ENCODE peak calls at places on chromosomes 13 and 19, in four cellular contexts. One of them, this sample, is unnamed.
A peak's percentile ranks its signal among the peaks of the same experiment; 100 is the strongest.

GRCh38 chr13:20342326-20342725 is 110.2 kb upstream of the GJB6 start:
- DNase-seq in K562: no peak
- DNase-seq in GM12878: no peak
- DNase-seq in HL-60: no peak
- DNase-seq in this sample: no peak

GRCh38 chr19:51702103-51702753 is 9.1 kb downstream of the SPACA6 start:
- DNase-seq in K562: peak; percentile 77
- DNase-seq in HL-60: no peak
- DNase-seq in GM12878: no peak
- DNase-seq in this sample: no peak

GRCh38 chr13:24228852-24229458 is 68.4 kb downstream of the SPATA13 start:
- DNase-seq in HL-60: no peak
- DNase-seq in K562: peak; percentile 12
- DNase-seq in GM12878: no peak
- DNase-seq in this sample: no peak

GRCh38 chr13:51799261-51799660 is 4.7 kb downstream of the DHRS12 start:
- DNase-seq in HL-60: no peak
- DNase-seq in GM12878: no peak
- DNase-seq in K562: no peak
- DNase-seq in this sample: no peak

GRCh38 chr19:46555684-46556083 is 45.4 kb upstream of the CALM3 start:
- DNase-seq in K562: no peak
- DNase-seq in GM12878: no peak
- DNase-seq in HL-60: no peak
- DNase-seq in this sample: no peak

GRCh38 chr13:55815458-55816033 is 1325.2 kb upstream of the PRR20A start:
- DNase-seq in GM12878: no peak
- DNase-seq in HL-60: peak; percentile 47
- DNase-seq in K562: no peak
- DNase-seq in this sample: no peak

GRCh38 chr19:12163841-12164240 is 945 bp downstream of the ZNF136 start:
- DNase-seq in HL-60: no peak
- DNase-seq in K562: no peak
- DNase-seq in GM12878: no peak
- DNase-seq in this sample: no peak

GRCh38 chr19:292951-293350 is 1.7 kb upstream of the PLPP2 start:
- DNase-seq in GM12878: no peak
- DNase-seq in HL-60: no peak
- DNase-seq in K562: no peak
- DNase-seq in this sample: no peak

GRCh38 chr19:46372901-46373572 is 26.1 kb downstream of the PPP5C start:
- DNase-seq in K562: no peak
- DNase-seq in HL-60: no peak
- DNase-seq in GM12878: no peak
- DNase-seq in this sample: no peak

GRCh38 chr13:65932587-65933239 is 1297.4 kb downstream of the PCDH9 start:
- DNase-seq in HL-60: no peak
- DNase-seq in K562: no peak
- DNase-seq in GM12878: no peak
- DNase-seq in this sample: no peak

GRCh38 chr19:4851551-4852290 is 15.7 kb downstream of the PLIN3 start:
- DNase-seq in HL-60: no peak
- DNase-seq in K562: peak; percentile 82
- DNase-seq in GM12878: no peak
- DNase-seq in this sample: peak; percentile 68

GRCh38 chr13:66114127-66114526 is 1116.0 kb downstream of the PCDH9 start:
- DNase-seq in GM12878: no peak
- DNase-seq in HL-60: no peak
- DNase-seq in K562: no peak
- DNase-seq in this sample: no peak

GRCh38 chr19:41720103-41720502 is 11.7 kb downstream of the CEACAM5 start:
- DNase-seq in HL-60: no peak
- DNase-seq in GM12878: no peak
- DNase-seq in K562: no peak
- DNase-seq in this sample: no peak

GRCh38 chr19:22919946-22920345 is 83.0 kb downstream of the ZNF728 start:
- DNase-seq in HL-60: no peak
- DNase-seq in GM12878: no peak
- DNase-seq in K562: no peak
- DNase-seq in this sample: no peak

GRCh38 chr19:42683917-42684513 is 56.3 kb downstream of the PSG3 start:
- DNase-seq in HL-60: peak; percentile 18
- DNase-seq in GM12878: no peak
- DNase-seq in K562: peak; percentile 46
- DNase-seq in this sample: no peak

GRCh38 chr19:32178401-32178800 is 167.0 kb upstream of the ZNF507 start:
- DNase-seq in HL-60: no peak
- DNase-seq in GM12878: no peak
- DNase-seq in K562: no peak
- DNase-seq in this sample: no peak

GRCh38 chr19:55178781-55179569 is 1.1 kb downstream of the SYT5 start:
- DNase-seq in GM12878: peak; percentile 40
- DNase-seq in K562: peak; percentile 83
- DNase-seq in HL-60: peak; percentile 49
- DNase-seq in this sample: peak; percentile 98

GRCh38 chr13:81020010-81020409 is 679.1 kb upstream of the SPRY2 start:
- DNase-seq in HL-60: no peak
- DNase-seq in GM12878: no peak
- DNase-seq in K562: no peak
- DNase-seq in this sample: no peak

GRCh38 chr19:41531438-41532311 is 44.3 kb upstream of the CEACAM21 start:
- DNase-seq in K562: peak; percentile 81
- DNase-seq in GM12878: no peak
- DNase-seq in HL-60: peak; percentile 98
- DNase-seq in this sample: peak; percentile 34

GRCh38 chr13:59360916-59361315 is 802.8 kb downstream of the DIAPH3 start:
- DNase-seq in K562: no peak
- DNase-seq in GM12878: no peak
- DNase-seq in HL-60: no peak
- DNase-seq in this sample: no peak

GRCh38 chr13:20412761-20413355 is 112.8 kb downstream of the CRYL1 start:
- DNase-seq in HL-60: no peak
- DNase-seq in GM12878: no peak
- DNase-seq in K562: no peak
- DNase-seq in this sample: no peak

GRCh38 chr19:10290876-10291553 is 1.3 kb downstream of the ICAM5 start:
- DNase-seq in GM12878: no peak
- DNase-seq in K562: peak; percentile 80
- DNase-seq in HL-60: no peak
- DNase-seq in this sample: no peak

GRCh38 chr19:39223703-39224279 is 19.7 kb upstream of the SYCN start:
- DNase-seq in K562: peak; percentile 66
- DNase-seq in GM12878: no peak
- DNase-seq in HL-60: no peak
- DNase-seq in this sample: no peak

GRCh38 chr19:54606891-54607781 is 13.7 kb downstream of the LILRA1 start:
- DNase-seq in HL-60: no peak
- DNase-seq in K562: no peak
- DNase-seq in GM12878: peak; percentile 66
- DNase-seq in this sample: no peak

GRCh38 chr19:10634430-10634829 is 9.1 kb downstream of the SLC44A2 start:
- DNase-seq in HL-60: no peak
- DNase-seq in GM12878: no peak
- DNase-seq in K562: no peak
- DNase-seq in this sample: no peak

GRCh38 chr13:42981317-42981716 is 10.7 kb downstream of the EPSTI1 start:
- DNase-seq in HL-60: no peak
- DNase-seq in GM12878: no peak
- DNase-seq in K562: no peak
- DNase-seq in this sample: no peak

GRCh38 chr19:518292-519231 is 11.3 kb downstream of the TPGS1 start:
- DNase-seq in GM12878: no peak
- DNase-seq in K562: peak; percentile 75
- DNase-seq in HL-60: no peak
- DNase-seq in this sample: no peak

GRCh38 chr19:38850976-38851621 is 1.3 kb upstream of the HNRNPL start:
- DNase-seq in HL-60: no peak
- DNase-seq in K562: no peak
- DNase-seq in GM12878: no peak
- DNase-seq in this sample: no peak

GRCh38 chr19:7772752-7773291 is 9.8 kb downstream of the CLEC4M start:
- DNase-seq in GM12878: peak; percentile 68
- DNase-seq in K562: no peak
- DNase-seq in HL-60: peak; percentile 93
- DNase-seq in this sample: no peak
- TF ChIP-seq SPI1 in GM12878: no peak
- TF ChIP-seq SPI1 in K562: no peak
- TF ChIP-seq SPI1 in HL-60: no peak
- TF ChIP-seq SPI1 in this sample: no peak

GRCh38 chr13:101511766-101512165 is 59.3 kb downstream of the ITGBL1 start:
- DNase-seq in K562: no peak
- DNase-seq in HL-60: no peak
- DNase-seq in GM12878: no peak
- DNase-seq in this sample: no peak
- TF ChIP-seq SPI1 in K562: no peak
- TF ChIP-seq SPI1 in HL-60: no peak
- TF ChIP-seq SPI1 in GM12878: no peak
- TF ChIP-seq SPI1 in this sample: no peak

DNA sequence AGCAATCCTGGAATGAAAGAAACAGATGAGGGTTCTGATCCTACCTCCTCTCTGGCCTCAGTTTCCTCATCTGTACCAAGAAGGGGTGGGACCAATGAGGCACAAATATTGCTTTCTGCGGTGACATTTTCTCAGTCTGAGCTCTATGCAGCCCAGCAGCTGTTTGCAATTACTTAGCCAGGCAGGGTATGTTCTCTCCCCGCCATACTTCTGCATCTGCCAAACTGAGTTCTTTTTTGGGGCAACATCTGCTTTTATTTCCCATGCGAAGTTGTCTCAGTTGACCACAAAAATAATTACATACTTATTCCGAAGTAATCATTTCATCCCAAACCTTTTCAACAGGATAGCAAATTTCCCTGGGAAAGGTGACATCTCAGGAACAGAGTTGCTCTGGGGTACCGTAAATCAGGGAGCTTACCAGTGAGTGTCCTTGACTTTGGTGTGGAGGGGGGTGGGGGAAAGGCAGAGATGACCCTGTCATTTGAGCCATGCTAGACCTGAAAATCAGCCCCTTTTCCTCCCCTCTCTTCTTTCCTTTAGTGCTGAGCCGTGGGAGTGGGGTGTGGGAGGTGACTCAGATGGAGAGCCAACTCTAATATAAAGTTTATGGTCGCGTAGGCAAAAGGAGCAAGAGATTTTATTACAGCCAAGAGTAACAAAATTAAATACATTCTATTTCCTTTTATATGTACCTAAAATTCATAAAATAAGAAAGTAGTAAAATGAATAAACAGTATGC is 165.7 kb upstream of the KL start:
- DNase-seq in HL-60: no peak
- DNase-seq in GM12878: no peak
- DNase-seq in K562: no peak
- DNase-seq in this sample: no peak
- TF ChIP-seq SPI1 in HL-60: no peak
- TF ChIP-seq SPI1 in GM12878: no peak
- TF ChIP-seq SPI1 in K562: no peak
- TF ChIP-seq SPI1 in this sample: no peak

GRCh38 chr19:1769645-1769985 is 16.3 kb downstream of the ONECUT3 start:
- DNase-seq in GM12878: no peak
- DNase-seq in HL-60: no peak
- DNase-seq in K562: no peak
- DNase-seq in this sample: no peak
- TF ChIP-seq SPI1 in GM12878: no peak
- TF ChIP-seq SPI1 in HL-60: no peak
- TF ChIP-seq SPI1 in K562: no peak
- TF ChIP-seq SPI1 in this sample: no peak

GRCh38 chr19:13797870-13798269 is 2.6 kb downstream of the ZSWIM4 start:
- DNase-seq in K562: no peak
- DNase-seq in GM12878: no peak
- DNase-seq in HL-60: no peak
- DNase-seq in this sample: no peak
- TF ChIP-seq SPI1 in K562: no peak
- TF ChIP-seq SPI1 in GM12878: no peak
- TF ChIP-seq SPI1 in HL-60: no peak
- TF ChIP-seq SPI1 in this sample: no peak

GRCh38 chr13:44978328-44978727 is 10.9 kb downstream of the NUFIP1 start:
- DNase-seq in GM12878: no peak
- DNase-seq in HL-60: no peak
- DNase-seq in K562: no peak
- DNase-seq in this sample: no peak
- TF ChIP-seq SPI1 in GM12878: no peak
- TF ChIP-seq SPI1 in HL-60: no peak
- TF ChIP-seq SPI1 in K562: no peak
- TF ChIP-seq SPI1 in this sample: no peak

DNA sequence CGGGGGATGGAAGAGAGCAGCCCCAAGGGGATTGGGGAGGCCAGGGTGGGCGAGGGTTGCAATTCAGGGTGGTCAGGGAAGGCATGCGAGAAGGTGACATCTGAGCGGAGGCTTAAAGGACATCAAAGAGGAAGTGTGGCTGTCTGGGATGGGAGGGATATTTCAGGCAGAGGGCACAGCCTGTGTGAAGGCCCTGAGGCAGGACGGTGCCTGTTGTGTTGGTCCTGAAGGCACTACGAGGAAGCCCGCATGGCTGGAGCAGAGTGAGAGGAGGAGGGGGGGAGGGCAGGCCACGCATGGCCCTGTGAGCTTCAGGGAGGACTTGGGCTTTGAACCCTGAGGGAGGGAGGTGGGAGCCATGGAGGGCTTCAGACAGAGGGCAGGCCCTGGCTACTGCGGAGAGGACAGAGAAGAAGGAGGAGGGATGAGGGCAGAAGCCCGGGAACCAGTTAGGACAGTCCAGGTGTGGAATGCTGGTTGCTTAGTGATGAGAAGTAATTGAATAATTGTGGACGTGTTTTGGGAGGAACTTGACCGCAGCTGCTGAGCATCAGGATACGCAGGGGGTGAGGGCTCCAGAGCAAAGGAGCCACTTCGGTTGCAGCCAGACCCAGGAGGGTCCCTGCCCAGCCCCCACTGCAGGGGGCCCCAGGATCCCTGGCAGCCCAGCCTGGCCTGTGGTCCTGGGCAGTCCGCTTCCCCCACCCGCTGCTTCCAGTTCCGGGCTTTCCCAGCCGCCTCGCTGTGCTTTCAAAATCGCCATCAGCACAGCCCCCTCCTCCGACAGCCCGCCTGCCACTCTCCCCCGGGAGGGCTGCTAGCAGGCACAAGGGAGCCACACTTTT is 6.2 kb downstream of the TLE6 start:
- DNase-seq in K562: peak; percentile 20
- DNase-seq in HL-60: no peak
- DNase-seq in GM12878: no peak
- DNase-seq in this sample: no peak
- TF ChIP-seq SPI1 in K562: peak; percentile 81
- TF ChIP-seq SPI1 in HL-60: peak; percentile 74
- TF ChIP-seq SPI1 in GM12878: peak; percentile 40
- TF ChIP-seq SPI1 in this sample: peak; percentile 55

GRCh38 chr19:33240181-33240771 is 14.6 kb upstream of the SLC7A10 start:
- DNase-seq in HL-60: no peak
- DNase-seq in K562: no peak
- DNase-seq in GM12878: no peak
- DNase-seq in this sample: no peak
- TF ChIP-seq SPI1 in HL-60: no peak
- TF ChIP-seq SPI1 in K562: no peak
- TF ChIP-seq SPI1 in GM12878: no peak
- TF ChIP-seq SPI1 in this sample: no peak